ENCODE peak calls at places on chromosomes 16 and 17, in nine cellular contexts. L is stimulated activated CD4-positive, alpha-beta T cell treated with anti-CD3 and anti-CD28 coated beads, TNF-alpha, amount 100 ng/mL, for 48 hours; T is activated CD4-positive, CD25-positive, alpha-beta regulatory T cell; P is HuH-7; K is SHP77; W is right cardiac atrium; C is iPS DF 19.7; Q is lung microvascular endothelial cell; H is MCF 10A. Y is an unnamed sample.

GRCh38 chr16:1559446-1559975 is 26.0 kb downstream of the TMEM204 start:
- DNase-seq in T (no peak), H (no peak), L (no peak), W (no peak), P (no peak), C (no peak), K (no peak), Q (peak), Y (no peak)

GRCh38 chr17:20071824-20072691 is 62.9 kb downstream of the SPECC1 start:
- DNase-seq in Q (no peak), T (no peak), L (no peak), P (no peak), K (no peak), C (no peak), W (no peak), H (no peak), Y (no peak)

GRCh38 chr17:38342886-38343607 is 709 bp downstream of the GPR179 start:
- DNase-seq in K (no peak), C (no peak), W (no peak), T (no peak), L (no peak), H (no peak), Q (no peak), P (no peak), Y (no peak)

GRCh38 chr17:64480951-64481350 is 15.9 kb downstream of the POLG2 start:
- DNase-seq in W (no peak), T (no peak), P (no peak), C (no peak), H (no peak), K (no peak), Q (no peak), L (no peak), Y (no peak)

GRCh38 chr16:13935408-13935807 is 15.5 kb downstream of the ERCC4 start:
- DNase-seq in W (no peak), K (no peak), H (no peak), C (peak), T (no peak), P (no peak), L (no peak), Q (no peak), Y (peak)

GRCh38 chr16:79608976-79609375 is 8.4 kb upstream of the MAF start:
- DNase-seq in L (no peak), C (no peak), H (no peak), P (no peak), Q (no peak), W (no peak), T (no peak), K (no peak), Y (no peak)

GRCh38 chr17:77691216-77692085 is 267.1 kb upstream of the TNRC6C start:
- DNase-seq in T (no peak), K (no peak), Q (no peak), H (no peak), P (no peak), C (no peak), L (no peak), W (no peak), Y (no peak)

GRCh38 chr17:1275962-1276736 is 3.3 kb upstream of the TRARG1 start:
- DNase-seq in H (peak), K (no peak), C (no peak), Q (peak), L (no peak), W (peak), T (peak), P (peak), Y (peak)

GRCh38 chr16:53968454-53968853 is 264.5 kb downstream of the FTO start:
- DNase-seq in C (no peak), L (no peak), H (no peak), T (no peak), Q (no peak), W (no peak), K (no peak), P (no peak), Y (no peak)

GRCh38 chr17:66357037-66357436 is 54.6 kb downstream of the PRKCA start:
- DNase-seq in P (no peak), L (no peak), C (no peak), W (no peak), H (peak), K (no peak), Q (no peak), T (no peak), Y (no peak)

GRCh38 chr17:28227278-28228108 is 91.5 kb upstream of the TMEM97 start:
- DNase-seq in C (peak), K (peak), P (peak), W (peak), Q (peak), L (no peak), H (peak), T (no peak), Y (no peak)